ENCODE peak calls at places on chromosomes 6 and 20, in seven cellular contexts. E, W, U, R, H, G and K are unnamed samples.

GRCh38 chr6:42748241-42748898 is 2.5 kb upstream of the TBCC start:
- DNase-seq in E (no peak), W (no peak), U (no peak), R (no peak), H (no peak), G (no peak), K (no peak)

GRCh38 chr6:90387826-90388225 is 91.2 kb upstream of the BACH2 start:
- DNase-seq in E (no peak), W (no peak), U (no peak), R (no peak), H (no peak), G (no peak), K (no peak)

GRCh38 chr20:33015700-33016580 is 8.4 kb downstream of the BPIFB2 start:
- DNase-seq in E (no peak), W (no peak), U (no peak), R (no peak), H (no peak), G (no peak), K (no peak)

GRCh38 chr20:53565254-53565653 is 28.4 kb downstream of the ZNF217 start:
- DNase-seq in E (no peak), W (no peak), U (no peak), R (no peak), H (no peak), G (no peak), K (no peak)

GRCh38 chr6:149473080-149474052 is 11.4 kb downstream of the ZC3H12D start:
- DNase-seq in E (no peak), W (no peak), U (peak; percentile 57), R (peak; percentile 19), H (no peak), G (no peak), K (peak; percentile 68)

GRCh38 chr6:72250664-72251063 is 364.3 kb downstream of the RIMS1 start:
- DNase-seq in E (no peak), W (no peak), U (no peak), R (no peak), H (no peak), G (no peak), K (no peak)

GRCh38 chr20:49612127-49612738 is 44.3 kb upstream of the PTGIS start:
- DNase-seq in E (peak; percentile 70), W (no peak), U (no peak), R (no peak), H (no peak), G (peak; percentile 79), K (peak; percentile 79)

GRCh38 chr20:36504295-36504694 is 37.0 kb upstream of the MYL9 start:
- DNase-seq in E (peak; percentile 0), W (no peak), U (no peak), R (no peak), H (no peak), G (no peak), K (no peak)

GRCh38 chr6:144912474-144912873 is 627.3 kb downstream of the UTRN start:
- DNase-seq in E (no peak), W (peak; percentile 74), U (peak; percentile 22), R (peak; percentile 89), H (no peak), G (no peak), K (no peak)

GRCh38 chr20:17538517-17539170 is 7.5 kb upstream of the BFSP1 start:
- DNase-seq in E (no peak), W (peak; percentile 21), U (peak; percentile 55), R (peak; percentile 54), H (no peak), G (no peak), K (no peak)

GRCh38 chr6:150175611-150176151 is 32.8 kb downstream of the PPP1R14C start:
- DNase-seq in E (no peak), W (no peak), U (no peak), R (no peak), H (no peak), G (no peak), K (no peak)

GRCh38 chr6:80742481-80742880 is 636.0 kb downstream of the BCKDHB start:
- DNase-seq in E (no peak), W (peak; percentile 64), U (peak; percentile 38), R (peak; percentile 56), H (no peak), G (no peak), K (no peak)

GRCh38 chr20:24867556-24867955 is 81.5 kb upstream of the CST7 start:
- DNase-seq in E (no peak), W (no peak), U (no peak), R (no peak), H (no peak), G (no peak), K (no peak)

GRCh38 chr6:125947581-125947980 is 9.0 kb upstream of the HINT3 start:
- DNase-seq in E (no peak), W (peak; percentile 78), U (peak; percentile 87), R (peak; percentile 74), H (no peak), G (no peak), K (no peak)

GRCh38 chr6:170344631-170345576 is 38.3 kb downstream of the FAM120B start:
- DNase-seq in E (no peak), W (peak; percentile 88), U (peak; percentile 67), R (peak; percentile 71), H (no peak), G (no peak), K (peak; percentile 67)

GRCh38 chr6:38173909-38174308 is 354.4 kb downstream of the ZFAND3 start:
- DNase-seq in E (no peak), W (no peak), U (no peak), R (no peak), H (no peak), G (no peak), K (no peak)

GRCh38 chr20:62141397-62142251 is 1.6 kb downstream of the PSMA7 start:
- DNase-seq in E (peak; percentile 69), W (peak; percentile 23), U (peak; percentile 70), R (no peak), H (no peak), G (no peak), K (peak; percentile 28)

GRCh38 chr6:111265842-111266241 is 178.5 kb downstream of the SLC16A10 start:
- DNase-seq in E (no peak), W (no peak), U (no peak), R (peak; percentile 81), H (no peak), G (no peak), K (no peak)

GRCh38 chr20:40807771-40808170 is 118.7 kb upstream of the MAFB start:
- DNase-seq in E (no peak), W (no peak), U (no peak), R (no peak), H (no peak), G (no peak), K (no peak)

GRCh38 chr6:112936476-112936875 is 589.3 kb downstream of the RFPL4B start:
- DNase-seq in E (no peak), W (peak; percentile 52), U (no peak), R (peak; percentile 53), H (no peak), G (no peak), K (no peak)

GRCh38 chr20:46803446-46804020 is 91.1 kb upstream of the EYA2 start:
- DNase-seq in E (peak; percentile 15), W (no peak), U (no peak), R (no peak), H (no peak), G (no peak), K (no peak)

GRCh38 chr6:3612341-3613041 is 139.0 kb downstream of the PXDC1 start:
- DNase-seq in E (peak; percentile 35), W (peak; percentile 95), U (peak; percentile 97), R (peak; percentile 95), H (peak; percentile 55), G (no peak), K (no peak)

GRCh38 chr6:5997420-5998093 is 9.2 kb downstream of the NRN1 start:
- DNase-seq in E (no peak), W (no peak), U (no peak), R (no peak), H (no peak), G (peak; percentile 63), K (peak; percentile 69)

GRCh38 chr6:144320746-144321145 is 35.6 kb downstream of the UTRN start:
- DNase-seq in E (no peak), W (no peak), U (no peak), R (no peak), H (no peak), G (no peak), K (no peak)

GRCh38 chr20:41224281-41224680 is 86.9 kb downstream of the PLCG1 start:
- DNase-seq in E (no peak), W (no peak), U (no peak), R (no peak), H (no peak), G (no peak), K (no peak)

GRCh38 chr20:6828794-6829423 is 61.4 kb downstream of the BMP2 start:
- DNase-seq in E (peak; percentile 33), W (peak; percentile 25), U (peak; percentile 83), R (peak; percentile 39), H (peak; percentile 46), G (peak; percentile 48), K (peak; percentile 58)

GRCh38 chr6:137568067-137568466 is 73.9 kb upstream of the OLIG3 start:
- DNase-seq in E (no peak), W (no peak), U (no peak), R (no peak), H (no peak), G (no peak), K (no peak)

GRCh38 chr6:166907373-166907841 is 48.9 kb downstream of the RNASET2 start:
- DNase-seq in E (no peak), W (no peak), U (no peak), R (no peak), H (no peak), G (no peak), K (no peak)